ENCODE peak calls at places on chromosomes 5 and 9, in ten cellular contexts. H is right atrium auricular region, I is left lung, W is suprapubic skin, C is psoas muscle, O is cardiac muscle cell, G is cardiac fibroblast, F is choroid plexus epithelial cell, Q is AG10803, N is GM23338. V is an unnamed sample.

GRCh38 chr5:72788851-72789505 is 27.5 kb upstream of the TNPO1 start:
- DNase-seq in Q (peak), I (no peak), C (no peak), F (peak), H (no peak), N (no peak), O (no peak), G (peak), W (no peak), V (peak)

GRCh38 chr9:127117801-127118200 is 4.6 kb downstream of the ANGPTL2 start:
- DNase-seq in G (no peak), H (no peak), W (no peak), N (no peak), O (no peak), Q (no peak), I (no peak), F (no peak), C (no peak), V (no peak)

GRCh38 chr5:72363146-72363802 is 43.1 kb downstream of the PTCD2 start:
- DNase-seq in G (peak), I (no peak), Q (peak), F (peak), O (no peak), H (no peak), W (no peak), C (no peak), N (peak), V (peak)

GRCh38 chr5:158236511-158237335 is 377.8 kb upstream of the CLINT1 start:
- DNase-seq in O (no peak), H (no peak), I (no peak), C (no peak), N (no peak), G (peak), F (peak), Q (no peak), W (no peak), V (no peak)

GRCh38 chr5:103362211-103362610 is 103.6 kb downstream of the MACIR start:
- DNase-seq in G (no peak), W (no peak), F (no peak), N (no peak), C (no peak), Q (peak), O (no peak), I (no peak), H (no peak), V (no peak)

GRCh38 chr5:77418601-77419591 is 73.2 kb downstream of the WDR41 start:
- DNase-seq in G (peak), N (no peak), H (no peak), W (no peak), Q (no peak), O (no peak), I (no peak), C (no peak), F (no peak), V (peak)

GRCh38 chr5:9831823-9832222 is 201.7 kb upstream of the TAS2R1 start:
- DNase-seq in N (no peak), C (no peak), I (no peak), O (no peak), G (no peak), Q (peak), W (no peak), H (no peak), F (no peak), V (peak)

GRCh38 chr9:117458066-117458465 is 43.2 kb upstream of the ASTN2 start:
- DNase-seq in W (no peak), O (no peak), C (no peak), F (no peak), N (no peak), Q (no peak), H (no peak), I (no peak), G (no peak), V (no peak)

GRCh38 chr9:134551657-134552348 is 89.8 kb upstream of the COL5A1 start:
- DNase-seq in F (peak), I (peak), O (no peak), C (peak), W (no peak), N (no peak), Q (peak), G (peak), H (peak), V (peak)

GRCh38 chr9:12923472-12924009 is 148.7 kb downstream of the LURAP1L start:
- DNase-seq in F (peak), H (peak), C (peak), Q (peak), G (peak), I (peak), O (peak), W (no peak), N (no peak), V (peak)

GRCh38 chr9:6302417-6302816 is 25.8 kb upstream of the TPD52L3 start:
- DNase-seq in I (no peak), H (no peak), C (no peak), O (no peak), Q (no peak), F (peak), W (no peak), N (no peak), G (peak), V (peak)

GRCh38 chr5:119323630-119324000 is 32.2 kb upstream of the TNFAIP8 start:
- DNase-seq in H (no peak), Q (peak), F (peak), G (peak), O (no peak), N (no peak), C (no peak), W (no peak), I (no peak), V (peak)

GRCh38 chr5:159768243-159768642 is 148.0 kb upstream of the ADRA1B start:
- DNase-seq in W (no peak), F (peak), Q (peak), O (no peak), I (no peak), G (peak), H (no peak), N (peak), C (no peak), V (peak)

GRCh38 chr9:115939065-115939765 is 214.4 kb upstream of the PAPPA start:
- DNase-seq in H (no peak), F (peak), W (no peak), N (no peak), Q (peak), C (no peak), O (no peak), I (no peak), G (peak), V (peak)

GRCh38 chr5:72760259-72760658 is 56.2 kb upstream of the TNPO1 start:
- DNase-seq in Q (peak), N (no peak), I (no peak), O (no peak), C (no peak), F (peak), G (peak), W (no peak), H (no peak), V (peak)

GRCh38 chr9:129437626-129438323 is 183.1 kb downstream of the C9orf50 start:
- DNase-seq in Q (peak), W (no peak), G (no peak), I (peak), O (no peak), N (no peak), H (peak), C (no peak), F (no peak), V (no peak)
- TF ChIP-seq CTCF in Q (no peak), W (no peak), G (no peak), I (no peak), O (peak), N (no peak), H (peak), C (no peak), F (no peak), V (no peak)

GRCh38 chr9:124015091-124015660 is 3.6 kb downstream of the LHX2 start:
- DNase-seq in F (no peak), I (no peak), H (no peak), N (peak), C (no peak), Q (no peak), O (no peak), W (peak), G (no peak), V (no peak)

GRCh38 chr9:124017064-124017928 is 5.7 kb downstream of the LHX2 start:
- DNase-seq in W (peak), C (no peak), F (no peak), G (no peak), O (no peak), N (peak), I (no peak), H (no peak), Q (no peak), V (no peak)

GRCh38 chr9:124015661-124016131 is 4.1 kb downstream of the LHX2 start:
- DNase-seq in Q (no peak), F (no peak), G (no peak), C (no peak), W (peak), N (peak), H (no peak), I (no peak), O (no peak), V (no peak)

GRCh38 chr9:124017929-124018730 is 6.6 kb downstream of the LHX2 start:
- DNase-seq in C (no peak), O (no peak), H (no peak), I (no peak), F (no peak), W (peak), N (peak), G (no peak), Q (no peak), V (no peak)

DNA sequence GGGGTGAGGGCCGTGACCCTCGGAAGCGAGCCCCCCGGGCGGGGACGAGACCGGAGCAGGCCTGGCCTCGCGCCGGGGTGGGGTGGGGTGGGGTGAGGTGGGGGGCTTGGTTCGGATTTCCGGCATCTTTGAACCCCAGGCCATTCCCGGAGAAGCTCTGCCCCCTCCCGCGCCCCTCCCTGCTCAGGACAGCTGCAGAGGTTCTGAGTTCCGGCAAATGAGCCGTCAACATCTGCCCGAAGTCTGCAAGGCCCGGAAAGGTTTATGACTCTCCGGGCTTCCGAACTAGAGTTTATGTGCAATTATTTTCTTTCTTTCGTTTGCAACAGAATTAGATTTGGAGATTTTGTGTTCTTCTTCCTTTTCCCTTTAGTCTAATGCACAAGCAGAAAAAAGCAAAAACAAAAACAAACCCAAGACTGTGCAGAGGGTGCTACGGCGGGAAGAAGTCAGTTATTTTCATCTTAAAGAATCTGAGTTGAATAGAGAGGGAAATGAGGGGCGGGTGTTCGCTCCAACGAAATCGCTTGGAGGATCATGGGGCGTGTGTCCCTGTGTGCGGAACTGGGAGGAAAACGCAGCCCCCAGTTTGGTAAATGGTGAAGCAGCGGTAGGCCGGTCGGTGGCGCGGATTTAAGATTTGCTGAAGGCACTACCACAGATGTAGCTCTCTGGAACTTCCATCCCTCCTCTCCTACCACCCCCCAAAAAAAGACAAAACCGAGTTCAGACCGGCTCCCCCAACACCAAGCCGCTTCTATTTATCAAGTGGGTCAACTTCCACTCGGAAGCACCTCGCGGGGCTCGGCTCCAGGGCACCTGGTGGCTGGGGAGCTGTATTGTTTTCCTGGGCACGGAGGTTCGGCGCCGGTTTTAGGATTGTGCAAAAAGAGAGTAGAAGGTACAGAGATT is 4.8 kb downstream of the LHX2 start:
- DNase-seq in W (peak), C (no peak), N (no peak), F (no peak), Q (no peak), I (no peak), O (no peak), H (no peak), G (no peak), V (no peak)
- H3K4me3 ChIP-seq in W (peak), C (no peak), N (peak), F (no peak), Q (no peak), I (no peak), O (no peak), H (no peak), G (no peak), V (no peak)

GRCh38 chr5:140842798-140843733 is 2.1 kb downstream of the PCDHA8 start:
- DNase-seq in C (no peak), O (no peak), N (no peak), Q (no peak), I (no peak), H (no peak), G (no peak), W (no peak), F (no peak), V (no peak)

GRCh38 chr5:140835622-140836510 is 1.8 kb downstream of the PCDHA7 start:
- DNase-seq in F (no peak), C (no peak), H (no peak), N (no peak), Q (no peak), I (no peak), G (no peak), W (no peak), O (no peak), V (no peak)

GRCh38 chr5:140840978-140841962 is at the start of gene PCDHA8:
- DNase-seq in G (peak), H (no peak), C (no peak), N (peak), F (no peak), O (no peak), Q (no peak), W (no peak), I (no peak), V (no peak)
- TF ChIP-seq CTCF in G (peak), H (peak), C (no peak), N (peak), F (no peak), O (no peak), Q (peak), W (no peak), I (peak), V (peak)

DNA sequence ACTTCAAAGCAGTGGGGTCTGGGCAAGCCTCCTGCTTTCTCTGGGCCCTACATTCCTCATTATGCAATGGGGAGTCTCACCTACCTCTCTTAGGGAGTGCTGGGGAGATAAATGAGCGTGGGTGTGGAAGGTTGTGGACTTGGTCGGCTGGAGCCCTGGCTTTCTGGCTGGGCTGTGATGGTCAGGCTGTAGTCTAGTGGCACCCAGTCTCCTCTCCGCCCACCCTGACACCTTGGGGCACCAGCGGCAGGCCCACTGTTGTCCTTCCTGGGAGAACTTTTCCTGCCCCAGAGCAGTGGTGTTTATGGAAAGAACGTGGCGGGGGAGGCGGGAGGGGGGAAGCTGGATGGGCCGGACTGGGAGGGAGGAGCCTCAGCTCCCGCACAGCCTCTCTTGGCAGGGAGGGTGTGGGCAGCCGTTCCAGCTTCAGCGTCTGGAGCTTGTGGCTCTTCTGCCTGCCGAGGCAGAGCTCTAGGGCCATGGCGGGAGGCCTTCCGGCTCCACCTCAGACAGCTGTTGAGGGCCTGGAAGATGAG is 4.1 kb downstream of the PTGS1 start:
- DNase-seq in C (peak), I (peak), Q (peak), N (peak), W (no peak), H (peak), F (peak), O (peak), G (peak), V (peak)
- H3K4me3 ChIP-seq in C (no peak), I (no peak), Q (peak), N (peak), W (no peak), H (no peak), F (no peak), O (no peak), G (peak), V (peak)

GRCh38 chr9:131125288-131126058 is at the start of gene NUP214:
- DNase-seq in Q (peak), W (peak), C (peak), N (peak), G (peak), H (peak), I (peak), F (peak), O (peak), V (peak)
- TF ChIP-seq CTCF in Q (no peak), W (no peak), C (no peak), N (no peak), G (no peak), H (peak), I (no peak), F (no peak), O (no peak), V (no peak)

GRCh38 chr5:52799983-52800393 is 12.3 kb downstream of the ITGA1 start:
- DNase-seq in G (peak), Q (peak), N (peak), I (peak), F (peak), W (peak), H (peak), O (peak), C (peak), V (peak)

GRCh38 chr5:52800394-52801213 is 12.9 kb downstream of the ITGA1 start:
- DNase-seq in H (peak), Q (peak), G (peak), C (peak), W (peak), N (peak), O (peak), F (peak), I (peak), V (peak)

GRCh38 chr5:52796507-52797103 is 8.9 kb downstream of the ITGA1 start:
- DNase-seq in F (no peak), I (no peak), H (no peak), Q (no peak), W (no peak), N (no peak), G (no peak), C (no peak), O (no peak), V (no peak)

GRCh38 chr5:52799358-52799982 is 11.8 kb downstream of the ITGA1 start:
- DNase-seq in F (peak), Q (peak), I (peak), W (peak), C (peak), O (peak), N (peak), G (peak), H (peak), V (peak)

DNA sequence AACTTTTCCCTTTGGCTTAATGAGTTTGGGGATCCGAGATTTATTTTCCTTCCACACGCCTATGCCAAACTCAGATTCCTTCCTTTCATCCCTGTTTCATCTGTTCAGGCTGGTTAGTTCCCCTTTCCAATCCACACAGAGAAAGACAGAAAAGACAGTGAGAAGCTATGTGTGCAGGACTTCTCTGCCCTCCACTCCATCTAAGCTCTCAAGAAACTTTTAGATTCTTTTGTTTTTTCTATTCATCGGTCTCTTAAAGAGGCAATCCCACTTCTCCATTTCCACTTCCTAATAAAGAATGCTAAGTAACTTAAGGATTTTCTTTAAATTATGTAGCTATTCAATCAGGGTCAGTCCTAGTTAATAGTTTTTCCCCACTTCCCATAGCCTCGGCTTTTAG is 11.2 kb downstream of the ITGA1 start:
- DNase-seq in G (no peak), O (no peak), W (no peak), N (no peak), C (no peak), H (no peak), Q (peak), F (no peak), I (no peak), V (no peak)
- H3K4me3 ChIP-seq in G (peak), O (peak), W (peak), N (peak), C (peak), H (peak), Q (peak), F (peak), I (peak), V (peak)

GRCh38 chr5:90792725-90793124 is 234.1 kb downstream of the ADGRV1 start:
- DNase-seq in W (no peak), I (no peak), O (no peak), Q (no peak), G (peak), H (no peak), N (no peak), F (no peak), C (no peak), V (peak)

GRCh38 chr5:90793183-90793582 is 234.6 kb downstream of the ADGRV1 start:
- DNase-seq in N (no peak), I (no peak), C (no peak), G (no peak), W (no peak), O (no peak), H (no peak), Q (no peak), F (no peak), V (no peak)
- TF ChIP-seq CTCF in N (no peak), I (no peak), C (no peak), G (no peak), W (no peak), O (peak), H (no peak), Q (peak), F (peak), V (peak)

GRCh38 chr5:51388488-51389325 is 5.5 kb downstream of the ISL1 start:
- DNase-seq in N (no peak), Q (no peak), F (no peak), H (no peak), I (no peak), O (peak), G (no peak), W (no peak), C (no peak), V (no peak)
- H3K4me3 ChIP-seq in N (peak), Q (no peak), F (no peak), H (no peak), I (no peak), O (peak), G (no peak), W (peak), C (no peak), V (no peak)